ENCODE peak calls at places on chromosome 9, in four cellular contexts. One of them, this sample, is unnamed.

GRCh38 chr9:120532475-120532874 is 47.5 kb downstream of the CDK5RAP2 start:
- DNase-seq in H1: no peak
- DNase-seq in GM12891: no peak
- DNase-seq in K562: no peak
- DNase-seq in this sample: no peak

GRCh38 chr9:15416880-15417279 is 5.8 kb upstream of the SNAPC3 start:
- DNase-seq in H1: peak; percentile 53
- DNase-seq in GM12891: peak; percentile 24
- DNase-seq in K562: peak; percentile 57
- DNase-seq in this sample: no peak

GRCh38 chr9:89435315-89435823 is 62.5 kb downstream of the SEMA4D start:
- DNase-seq in H1: peak; percentile 87
- DNase-seq in GM12891: no peak
- DNase-seq in K562: no peak
- DNase-seq in this sample: no peak

GRCh38 chr9:109416135-109416706 is 81.9 kb downstream of the PTPN3 start:
- DNase-seq in H1: no peak
- DNase-seq in GM12891: no peak
- DNase-seq in K562: no peak
- DNase-seq in this sample: no peak

GRCh38 chr9:128383007-128383753 is 12.0 kb downstream of the URM1 start:
- DNase-seq in H1: peak; percentile 68
- DNase-seq in GM12891: no peak
- DNase-seq in K562: no peak
- DNase-seq in this sample: no peak

GRCh38 chr9:125906144-125906543 is 159.0 kb downstream of the PBX3 start:
- DNase-seq in H1: no peak
- DNase-seq in GM12891: no peak
- DNase-seq in K562: no peak
- DNase-seq in this sample: no peak

GRCh38 chr9:98108540-98109031 is 10.4 kb downstream of the TRIM14 start:
- DNase-seq in H1: no peak
- DNase-seq in GM12891: no peak
- DNase-seq in K562: no peak
- DNase-seq in this sample: no peak

GRCh38 chr9:99823392-99824377 is 2.0 kb downstream of the NR4A3 start:
- DNase-seq in H1: peak; percentile 66
- DNase-seq in GM12891: peak; percentile 27
- DNase-seq in K562: peak; percentile 23
- DNase-seq in this sample: peak; percentile 55

GRCh38 chr9:116904165-116904564 is 217.1 kb downstream of the TRIM32 start:
- DNase-seq in H1: no peak
- DNase-seq in GM12891: no peak
- DNase-seq in K562: no peak
- DNase-seq in this sample: no peak

GRCh38 chr9:137237759-137238726 is 3.0 kb upstream of the TUBB4B start:
- DNase-seq in H1: no peak
- DNase-seq in GM12891: no peak
- DNase-seq in K562: no peak
- DNase-seq in this sample: no peak

GRCh38 chr9:76562511-76562911 is 103.5 kb downstream of the GCNT1 start:
- DNase-seq in H1: no peak
- DNase-seq in GM12891: no peak
- DNase-seq in K562: no peak
- DNase-seq in this sample: no peak

GRCh38 chr9:35660966-35661413 is 2.9 kb downstream of the CCDC107 start:
- DNase-seq in H1: no peak
- DNase-seq in GM12891: no peak
- DNase-seq in K562: peak; percentile 41
- DNase-seq in this sample: no peak

GRCh38 chr9:103798620-103799019 is 295.5 kb upstream of the SMC2 start:
- DNase-seq in H1: no peak
- DNase-seq in GM12891: peak; percentile 5
- DNase-seq in K562: no peak
- DNase-seq in this sample: no peak

GRCh38 chr9:127918201-127919107 is 1.6 kb upstream of the ST6GALNAC4 start:
- DNase-seq in H1: no peak
- DNase-seq in GM12891: no peak
- DNase-seq in K562: peak; percentile 78
- DNase-seq in this sample: no peak

GRCh38 chr9:17580119-17580518 is 1.3 kb downstream of the SH3GL2 start:
- DNase-seq in H1: no peak
- DNase-seq in GM12891: no peak
- DNase-seq in K562: no peak
- DNase-seq in this sample: no peak

GRCh38 chr9:14314424-14314928 is 535 bp upstream of the NFIB start:
- DNase-seq in H1: no peak
- DNase-seq in GM12891: no peak
- DNase-seq in K562: peak; percentile 70
- DNase-seq in this sample: no peak

GRCh38 chr9:124259273-124260078 is 1.7 kb downstream of the NEK6 start:
- DNase-seq in H1: no peak
- DNase-seq in GM12891: no peak
- DNase-seq in K562: peak; percentile 42
- DNase-seq in this sample: no peak

GRCh38 chr9:2622361-2623045 is 916 bp downstream of the VLDLR start:
- DNase-seq in H1: peak; percentile 55
- DNase-seq in GM12891: peak; percentile 35
- DNase-seq in K562: no peak
- DNase-seq in this sample: peak; percentile 25

GRCh38 chr9:123550012-123550411 is 194.0 kb downstream of the CRB2 start:
- DNase-seq in H1: no peak
- DNase-seq in GM12891: no peak
- DNase-seq in K562: peak; percentile 20
- DNase-seq in this sample: no peak

GRCh38 chr9:96420468-96421219 is 2.5 kb upstream of the ZNF367 start:
- DNase-seq in H1: no peak
- DNase-seq in GM12891: no peak
- DNase-seq in K562: peak; percentile 73
- DNase-seq in this sample: no peak

GRCh38 chr9:77325058-77325457 is 147.7 kb downstream of the VPS13A start:
- DNase-seq in H1: no peak
- DNase-seq in GM12891: no peak
- DNase-seq in K562: no peak
- DNase-seq in this sample: no peak

GRCh38 chr9:135212961-135213360 is 125.5 kb downstream of the OLFM1 start:
- DNase-seq in H1: no peak
- DNase-seq in GM12891: no peak
- DNase-seq in K562: no peak
- DNase-seq in this sample: no peak

GRCh38 chr9:93480262-93480661 is 26.9 kb upstream of the FAM120AOS start:
- DNase-seq in H1: no peak
- DNase-seq in GM12891: no peak
- DNase-seq in K562: no peak
- DNase-seq in this sample: no peak

GRCh38 chr9:120583958-120584369 is 4.0 kb upstream of the CDK5RAP2 start:
- DNase-seq in H1: no peak
- DNase-seq in GM12891: no peak
- DNase-seq in K562: peak; percentile 54
- DNase-seq in this sample: peak; percentile 21

GRCh38 chr9:128253140-128253990 is 22.4 kb downstream of the GOLGA2 start:
- DNase-seq in H1: no peak
- DNase-seq in GM12891: no peak
- DNase-seq in K562: no peak
- DNase-seq in this sample: no peak

GRCh38 chr9:17589771-17590170 is 10.9 kb downstream of the SH3GL2 start:
- DNase-seq in H1: no peak
- DNase-seq in GM12891: no peak
- DNase-seq in K562: no peak
- DNase-seq in this sample: no peak

GRCh38 chr9:111099199-111100005 is 61.1 kb upstream of the LPAR1 start:
- DNase-seq in H1: no peak
- DNase-seq in GM12891: no peak
- DNase-seq in K562: no peak
- DNase-seq in this sample: no peak

GRCh38 chr9:86578722-86579121 is 224.5 kb upstream of the TUT7 start:
- DNase-seq in H1: no peak
- DNase-seq in GM12891: no peak
- DNase-seq in K562: no peak
- DNase-seq in this sample: no peak
- TF ChIP-seq TAF1 in H1: no peak
- TF ChIP-seq TAF1 in GM12891: no peak
- TF ChIP-seq TAF1 in K562: no peak
- TF ChIP-seq TAF1 in this sample: no peak

GRCh38 chr9:133333011-133333410 is 3.0 kb downstream of the SURF6 start:
- DNase-seq in H1: no peak
- DNase-seq in GM12891: no peak
- DNase-seq in K562: no peak
- DNase-seq in this sample: no peak
- TF ChIP-seq POLR2A in H1: no peak
- TF ChIP-seq POLR2A in GM12891: no peak
- TF ChIP-seq POLR2A in K562: no peak
- TF ChIP-seq POLR2A in this sample: no peak

GRCh38 chr9:70411930-70412677 is 2.4 kb downstream of the KLF9 start:
- DNase-seq in H1: peak; percentile 52
- DNase-seq in GM12891: peak; percentile 31
- DNase-seq in K562: peak; percentile 89
- DNase-seq in this sample: peak; percentile 33
- TF ChIP-seq TAF1 in H1: no peak
- TF ChIP-seq TAF1 in GM12891: no peak
- TF ChIP-seq TAF1 in K562: peak; percentile 48
- TF ChIP-seq TAF1 in this sample: no peak

DNA sequence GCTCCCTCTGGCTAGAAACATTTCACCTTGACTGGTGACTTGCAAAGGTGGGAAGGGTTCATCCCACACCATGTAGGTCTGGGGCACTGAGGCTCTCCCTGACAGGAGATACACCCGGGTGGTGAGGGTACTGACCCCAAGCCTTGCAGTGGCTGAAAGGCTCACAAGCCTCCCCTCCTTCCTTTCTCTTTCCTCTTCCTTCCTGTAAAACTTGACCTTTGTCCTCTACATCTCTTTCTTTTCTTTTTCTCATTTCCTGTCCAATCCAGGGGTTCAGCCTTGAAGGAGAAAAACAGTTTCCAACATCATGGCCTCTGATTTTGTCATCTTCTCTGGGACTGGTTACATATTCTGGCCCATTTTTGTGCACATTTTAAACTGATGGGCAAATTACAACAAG is 16.6 kb downstream of the FBP2 start:
- DNase-seq in H1: no peak
- DNase-seq in GM12891: no peak
- DNase-seq in K562: no peak
- DNase-seq in this sample: no peak
- TF ChIP-seq POLR2A in H1: no peak
- TF ChIP-seq POLR2A in GM12891: no peak
- TF ChIP-seq POLR2A in K562: no peak
- TF ChIP-seq POLR2A in this sample: no peak

DNA sequence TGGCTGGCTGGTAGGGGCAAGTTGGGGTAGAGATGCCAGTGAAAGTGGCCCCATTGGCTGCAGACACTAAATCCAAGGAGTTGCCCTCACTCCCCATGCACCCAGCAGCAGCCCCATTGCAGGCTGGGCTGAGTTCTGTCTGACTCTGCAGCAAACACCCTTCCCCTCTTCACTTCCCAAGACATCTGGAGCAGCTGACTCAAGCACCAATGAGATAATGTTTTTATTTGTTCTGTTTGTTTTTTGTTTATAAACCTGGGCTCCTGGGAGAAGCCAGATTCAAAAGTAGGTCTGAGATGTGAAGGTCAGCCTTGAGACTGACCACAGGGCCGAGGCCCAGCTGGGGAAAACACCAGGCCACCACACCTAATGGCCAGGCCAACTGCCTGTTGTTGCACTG is 545.9 kb upstream of the KLF4 start:
- DNase-seq in H1: no peak
- DNase-seq in GM12891: no peak
- DNase-seq in K562: no peak
- DNase-seq in this sample: no peak
- TF ChIP-seq TAF1 in H1: no peak
- TF ChIP-seq TAF1 in GM12891: no peak
- TF ChIP-seq TAF1 in K562: no peak
- TF ChIP-seq TAF1 in this sample: no peak

GRCh38 chr9:131733601-131734061 is 6.2 kb downstream of the RAPGEF1 start:
- DNase-seq in H1: no peak
- DNase-seq in GM12891: no peak
- DNase-seq in K562: peak; percentile 55
- DNase-seq in this sample: no peak

GRCh38 chr9:131734781-131735180 is 5.1 kb downstream of the RAPGEF1 start:
- DNase-seq in H1: no peak
- DNase-seq in GM12891: no peak
- DNase-seq in K562: no peak
- DNase-seq in this sample: no peak

GRCh38 chr9:131734165-131734610 is 5.7 kb downstream of the RAPGEF1 start:
- DNase-seq in H1: no peak
- DNase-seq in GM12891: no peak
- DNase-seq in K562: no peak
- DNase-seq in this sample: no peak

GRCh38 chr9:131736440-131736839 is 3.4 kb downstream of the RAPGEF1 start:
- DNase-seq in H1: no peak
- DNase-seq in GM12891: no peak
- DNase-seq in K562: no peak
- DNase-seq in this sample: no peak

DNA sequence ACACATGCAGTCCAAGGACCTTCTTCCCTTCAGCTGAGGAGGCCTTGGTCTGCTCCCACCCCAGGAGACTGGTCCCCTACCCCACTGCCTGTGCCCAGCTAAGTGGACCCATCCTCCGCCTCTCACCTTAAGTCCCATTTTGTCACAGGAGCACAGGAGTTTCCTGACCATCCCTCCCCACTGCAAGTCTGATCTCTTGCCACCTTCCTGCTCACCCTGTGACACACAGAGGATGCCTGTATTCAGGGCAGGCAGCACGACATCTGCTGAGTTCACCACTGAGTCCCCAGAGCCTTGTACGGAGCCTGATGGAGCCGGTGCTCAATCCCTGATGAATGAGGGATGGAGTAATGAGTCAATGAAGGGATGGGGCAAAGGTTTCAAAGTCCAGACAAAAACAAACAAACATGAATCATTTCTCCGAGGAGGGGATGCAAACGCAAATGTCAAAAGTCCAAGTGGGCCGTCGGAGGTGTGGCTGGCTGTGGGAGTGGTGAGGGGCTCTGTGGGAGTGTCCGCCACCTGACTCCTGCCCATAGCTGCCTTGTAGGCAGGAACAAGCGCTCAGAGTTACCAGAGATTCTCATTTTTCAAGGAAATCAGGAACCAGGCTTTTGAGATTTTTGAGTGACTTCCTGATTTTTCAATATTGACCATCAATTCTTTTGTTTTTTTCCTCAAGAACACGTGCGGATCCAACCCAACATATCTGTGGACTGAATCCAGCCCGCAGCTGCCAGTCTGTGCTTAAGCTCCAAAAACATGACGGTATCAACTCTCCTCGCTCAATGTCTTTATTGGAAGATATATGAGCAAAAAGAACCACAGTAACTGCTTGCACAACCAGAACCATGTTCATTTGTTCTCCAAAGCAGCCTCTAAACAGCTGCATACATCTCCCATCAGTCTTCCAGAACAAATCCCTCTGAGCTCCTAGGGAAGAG is 4.4 kb downstream of the RAPGEF1 start:
- DNase-seq in H1: no peak
- DNase-seq in GM12891: no peak
- DNase-seq in K562: no peak
- DNase-seq in this sample: no peak
- TF ChIP-seq POLR2A in H1: no peak
- TF ChIP-seq POLR2A in GM12891: no peak
- TF ChIP-seq POLR2A in K562: no peak
- TF ChIP-seq POLR2A in this sample: no peak

GRCh38 chr9:26413625-26414024 is 479.0 kb downstream of the CAAP1 start:
- DNase-seq in H1: no peak
- DNase-seq in GM12891: no peak
- DNase-seq in K562: no peak
- DNase-seq in this sample: no peak
- TF ChIP-seq TAF1 in H1: no peak
- TF ChIP-seq TAF1 in GM12891: no peak
- TF ChIP-seq TAF1 in K562: no peak
- TF ChIP-seq TAF1 in this sample: no peak